ENCODE peak calls at places on chromosome 6, in seven cellular contexts. R is ovary, D is transverse colon, F is suprapubic skin, C is A549, U is tibial nerve, J is H1. T is an unnamed sample. For H3K4me1, the result is how much of the 10 kb centered on the place peaks cover.

GRCh38 chr6:168099201-168100010 is 20.4 kb upstream of the FRMD1 start:
- DNase-seq in R (no peak), D (no peak), F (no peak), C (no peak), U (no peak), J (no peak), T (no peak)

GRCh38 chr6:112222111-112222726 is 32.1 kb downstream of the LAMA4 start:
- DNase-seq in R (no peak), D (no peak), F (no peak), C (no peak), U (no peak), J (no peak), T (no peak)

GRCh38 chr6:127481081-127481480 is 21.9 kb upstream of the KIAA0408 start:
- DNase-seq in R (no peak), D (no peak), F (no peak), C (no peak), U (no peak), J (no peak), T (no peak)

GRCh38 chr6:165900970-165901369 is 237.9 kb upstream of the PDE10A start:
- DNase-seq in R (no peak), D (no peak), F (no peak), C (no peak), U (no peak), J (no peak), T (no peak)

GRCh38 chr6:170185175-170185970 is 105.5 kb downstream of the DLL1 start:
- DNase-seq in R (no peak), D (no peak), F (no peak), C (no peak), U (no peak), J (peak), T (no peak)

GRCh38 chr6:26087284-26088115 is at the start of gene HFE:
- DNase-seq in R (peak), D (peak), F (peak), C (peak), U (no peak), J (peak), T (peak)

GRCh38 chr6:168192195-168192900 is 113.3 kb upstream of the FRMD1 start:
- DNase-seq in R (no peak), D (no peak), F (peak), C (no peak), U (no peak), J (peak), T (peak)

GRCh38 chr6:167683028-167683862 is 143.5 kb upstream of the AFDN start:
- DNase-seq in R (peak), D (peak), F (no peak), C (peak), U (peak), J (no peak), T (peak)

GRCh38 chr6:112651239-112651638 is 304.1 kb downstream of the RFPL4B start:
- DNase-seq in R (no peak), D (no peak), F (no peak), C (no peak), U (no peak), J (no peak), T (no peak)

GRCh38 chr6:169723991-169724553 is at the start of gene PHF10:
- DNase-seq in R (no peak), D (peak), F (no peak), C (peak), U (no peak), J (no peak), T (peak)

GRCh38 chr6:113172531-113172966 is 684.6 kb upstream of the MARCKS start:
- DNase-seq in R (no peak), D (peak), F (no peak), C (no peak), U (no peak), J (no peak), T (no peak)

GRCh38 chr6:142207265-142207877 is 60.3 kb downstream of the VTA1 start:
- DNase-seq in R (no peak), D (peak), F (no peak), C (peak), U (no peak), J (peak), T (peak)

GRCh38 chr6:99822741-99823512 is 171.1 kb downstream of the MCHR2 start:
- DNase-seq in R (no peak), D (peak), F (no peak), C (peak), U (no peak), J (no peak), T (no peak)

GRCh38 chr6:5471637-5472430 is 210.5 kb downstream of the FARS2 start:
- DNase-seq in R (no peak), D (no peak), F (no peak), C (no peak), U (no peak), J (no peak), T (no peak)

GRCh38 chr6:139427199-139427598 is 52.8 kb upstream of the CITED2 start:
- DNase-seq in R (no peak), D (no peak), F (no peak), C (no peak), U (no peak), J (no peak), T (no peak)

GRCh38 chr6:636488-636887 is 20.4 kb downstream of the HUS1B start:
- DNase-seq in R (no peak), D (no peak), F (no peak), C (no peak), U (no peak), J (no peak), T (no peak)

GRCh38 chr6:119586250-119586882 is 236.8 kb upstream of the MAN1A1 start:
- DNase-seq in R (no peak), D (no peak), F (no peak), C (no peak), U (no peak), J (no peak), T (no peak)

GRCh38 chr6:31710490-31711219 is 4.0 kb downstream of the LY6G6F start:
- DNase-seq in R (no peak), D (no peak), F (no peak), C (no peak), U (no peak), J (no peak), T (no peak)

GRCh38 chr6:16355699-16356481 is 117.5 kb downstream of the GMPR start:
- DNase-seq in R (no peak), D (no peak), F (no peak), C (peak), U (no peak), J (no peak), T (no peak)

GRCh38 chr6:20291764-20292227 is 79.5 kb upstream of the MBOAT1 start:
- DNase-seq in R (peak), D (peak), F (peak), C (peak), U (peak), J (peak), T (peak)

GRCh38 chr6:113394724-113395123 is 462.4 kb upstream of the MARCKS start:
- DNase-seq in R (no peak), D (no peak), F (no peak), C (no peak), U (no peak), J (no peak), T (no peak)

GRCh38 chr6:158150701-158151100 is 17.4 kb downstream of the SERAC1 start:
- DNase-seq in R (no peak), D (no peak), F (no peak), C (no peak), U (no peak), J (no peak), T (no peak)

GRCh38 chr6:121760640-121761213 is 325.3 kb downstream of the GJA1 start:
- DNase-seq in R (no peak), D (no peak), F (no peak), C (no peak), U (no peak), J (no peak), T (no peak)

GRCh38 chr6:150959071-150959637 is 93.7 kb downstream of the MTHFD1L start:
- DNase-seq in R (no peak), D (peak), F (no peak), C (no peak), U (no peak), J (no peak), T (no peak)

GRCh38 chr6:117206951-117207687 is 58.2 kb upstream of the VGLL2 start:
- DNase-seq in R (no peak), D (no peak), F (no peak), C (no peak), U (no peak), J (no peak), T (no peak)

GRCh38 chr6:45687570-45687969 is 309.8 kb upstream of the SUPT3H start:
- DNase-seq in R (no peak), D (no peak), F (no peak), C (no peak), U (no peak), J (no peak), T (no peak)

GRCh38 chr6:20319520-20320357 is 81.9 kb upstream of the E2F3 start:
- DNase-seq in R (no peak), D (peak), F (no peak), C (no peak), U (no peak), J (no peak), T (peak)

GRCh38 chr6:132490024-132490423 is 22.9 kb downstream of the STX7 start:
- DNase-seq in R (no peak), D (peak), F (no peak), C (no peak), U (no peak), J (no peak), T (no peak)

GRCh38 chr6:33324139-33324538 is 6.6 kb upstream of the ZBTB22 start:
- DNase-seq in R (no peak), D (no peak), F (no peak), C (no peak), U (no peak), J (no peak), T (no peak)

GRCh38 chr6:110476046-110476849 is at the start of gene SLC22A16:
- DNase-seq in R (peak), D (no peak), F (no peak), C (no peak), U (no peak), J (peak), T (no peak)

GRCh38 chr6:168269455-168270243 is 49.9 kb downstream of the DACT2 start:
- DNase-seq in R (no peak), D (no peak), F (no peak), C (no peak), U (no peak), J (no peak), T (no peak)

GRCh38 chr6:6591778-6592388 is 3.4 kb downstream of the LY86 start:
- DNase-seq in R (no peak), D (peak), F (no peak), C (no peak), U (no peak), J (no peak), T (no peak)

GRCh38 chr6:119672725-119673124 is 323.2 kb upstream of the MAN1A1 start:
- DNase-seq in R (no peak), D (no peak), F (no peak), C (no peak), U (no peak), J (no peak), T (no peak)

GRCh38 chr6:167455371-167455770 is 130.5 kb downstream of the TTLL2 start:
- DNase-seq in R (no peak), D (no peak), F (no peak), C (no peak), U (no peak), J (no peak), T (no peak)

GRCh38 chr6:70353343-70353913 is 50.5 kb upstream of the COL9A1 start:
- DNase-seq in R (no peak), D (no peak), F (no peak), C (no peak), U (no peak), J (no peak), T (no peak)

GRCh38 chr6:12293234-12293930 is 3.2 kb downstream of the EDN1 start:
- DNase-seq in R (no peak), D (no peak), F (no peak), C (no peak), U (no peak), J (no peak), T (no peak)

GRCh38 chr6:2949536-2950083 is 21.8 kb downstream of the SERPINB6 start:
- DNase-seq in R (no peak), D (no peak), F (peak), C (no peak), U (no peak), J (peak), T (peak)

GRCh38 chr6:2950713-2951112 is 20.7 kb downstream of the SERPINB6 start:
- DNase-seq in R (no peak), D (no peak), F (peak), C (no peak), U (no peak), J (no peak), T (peak)

GRCh38 chr6:2951723-2952122 is 19.6 kb downstream of the SERPINB6 start:
- DNase-seq in R (no peak), D (no peak), F (peak), C (no peak), U (no peak), J (no peak), T (peak)

GRCh38 chr6:2953098-2953497 is 18.3 kb downstream of the SERPINB6 start:
- DNase-seq in R (no peak), D (no peak), F (no peak), C (no peak), U (no peak), J (no peak), T (peak)

DNA sequence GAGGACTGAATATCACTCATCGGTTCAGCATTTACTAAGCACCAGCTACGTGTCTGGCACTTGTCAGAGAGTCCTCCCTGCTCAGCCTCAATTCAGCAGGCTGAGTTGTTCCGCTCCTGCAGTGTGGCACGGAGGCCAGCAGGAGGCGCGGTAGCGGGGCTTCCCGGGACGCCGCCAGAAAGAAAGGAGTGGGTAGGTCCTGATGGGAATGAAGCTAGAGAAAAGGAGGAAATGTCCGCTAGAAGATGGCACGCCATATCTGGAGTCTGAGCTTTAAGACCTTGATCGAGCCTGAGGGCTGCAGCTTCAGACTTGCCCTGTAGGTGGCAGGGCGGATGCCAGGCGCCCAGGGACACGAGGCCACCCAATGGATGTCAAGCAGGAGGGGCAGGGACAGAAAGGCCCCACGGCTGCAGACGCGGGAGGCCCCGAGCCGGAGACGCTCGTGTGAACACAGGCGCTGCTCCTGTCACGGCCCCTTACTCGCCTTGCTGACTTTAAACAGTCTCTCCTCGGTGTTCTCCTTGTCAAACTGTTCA is 18.7 kb downstream of the SERPINB6 start:
- DNase-seq in R (peak), D (peak), F (peak), C (peak), U (peak), J (peak), T (peak)
- TF ChIP-seq POLR2A in R (no peak), D (no peak), F (no peak), C (no peak), U (no peak), J (no peak), T (no peak)

DNA sequence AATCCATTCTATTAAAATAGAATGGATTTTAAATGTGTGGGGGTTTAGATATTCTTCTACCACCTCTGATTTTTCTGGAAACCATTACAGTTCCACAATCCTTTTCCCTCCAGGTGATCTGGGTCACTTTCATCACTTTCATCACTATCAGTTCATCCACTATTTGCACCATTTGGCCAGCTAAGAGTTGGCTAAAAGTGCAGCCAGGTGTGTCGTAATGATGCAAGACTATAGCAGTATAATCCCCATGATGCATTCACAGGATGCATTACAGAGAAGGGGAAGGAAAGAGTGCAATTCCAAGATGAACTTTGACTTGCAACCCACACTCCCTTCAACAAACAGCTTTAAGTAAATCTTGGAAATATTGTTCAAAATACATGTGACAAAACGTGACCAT is 4.9 kb downstream of the FUCA2 start:
- DNase-seq in R (no peak), D (no peak), F (no peak), C (no peak), U (no peak), J (no peak), T (no peak)
- H3K4me1 ChIP-seq in R (under half), D (under half), F (under half), C (under half), U (under half), J (under half), T (under half)

GRCh38 chr6:49982046-49982445 is 12.6 kb upstream of the DEFB113 start:
- DNase-seq in R (no peak), D (no peak), F (no peak), C (no peak), U (no peak), J (no peak), T (no peak)
- TF ChIP-seq EP300 in R (no peak), D (no peak), F (no peak), C (no peak), U (no peak), J (no peak), T (no peak)

DNA sequence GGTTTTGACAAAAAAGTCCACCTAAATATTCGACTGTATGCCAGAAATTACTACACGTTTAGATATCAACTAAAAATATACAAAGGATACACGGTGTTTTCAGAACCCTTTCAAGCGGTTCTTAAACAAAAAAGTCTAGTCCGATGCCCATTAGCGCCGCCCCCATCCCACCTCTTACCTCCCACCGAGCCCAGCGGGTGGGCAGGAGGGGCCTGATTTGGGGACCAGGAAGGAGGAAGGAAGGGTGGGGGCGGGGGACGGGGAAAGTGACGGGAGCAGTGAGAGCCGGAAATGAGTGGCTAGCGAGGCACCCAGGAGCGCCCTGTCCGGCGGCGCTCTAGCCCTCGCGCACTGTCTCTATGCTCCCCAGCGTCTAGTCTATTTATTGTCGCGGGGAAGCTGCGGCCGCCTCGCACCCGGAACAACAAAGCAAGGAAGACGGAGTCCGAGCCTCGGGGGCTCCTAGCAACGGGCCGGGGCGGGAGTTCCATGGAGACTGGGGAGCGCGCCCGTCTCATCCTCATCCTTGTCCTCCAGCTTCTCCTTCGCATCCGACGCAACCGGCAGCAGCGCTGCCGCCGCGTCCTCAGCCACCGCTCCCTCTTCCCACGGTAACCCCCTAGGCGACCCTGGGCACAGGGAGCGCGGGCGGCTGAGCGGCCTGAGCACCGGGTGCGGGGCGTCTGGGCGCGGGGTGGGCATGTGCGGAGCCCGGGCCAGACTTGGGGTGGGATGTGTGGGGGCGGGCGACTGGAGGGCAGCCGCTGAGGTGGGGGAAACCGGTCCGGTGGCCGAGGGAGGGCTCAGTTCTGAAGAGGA is at the start of gene TBPL1:
- DNase-seq in R (peak), D (peak), F (peak), C (peak), U (peak), J (peak), T (peak)
- TF ChIP-seq POLR2A in R (peak), D (peak), F (peak), C (peak), U (peak), J (peak), T (no peak)

T was measured in stomach.